ENCODE peak calls at places on chromosomes 13 and 19, in five cellular contexts. G is choroid plexus epithelial cell, F is astrocyte of the spinal cord, K is pancreas, J is esophagus squamous epithelium. B is an unnamed sample.
A peak's percentile ranks its signal among the peaks of the same experiment; 100 is the strongest.

GRCh38 chr19:30742981-30743380 is 370.8 kb downstream of the ZNF536 start:
- DNase-seq in J (no peak), G (no peak), K (no peak), F (no peak), B (no peak)

GRCh38 chr19:1066748-1067340 is at the start of gene ARHGAP45:
- DNase-seq in K (no peak), F (no peak), G (no peak), J (no peak), B (no peak)

GRCh38 chr13:53129864-53130393 is 101.3 kb downstream of the OLFM4 start:
- DNase-seq in G (no peak), K (no peak), J (no peak), F (no peak), B (no peak)

GRCh38 chr13:32443111-32443510 is 15.2 kb upstream of the N4BP2L1 start:
- DNase-seq in K (no peak), F (no peak), G (peak; percentile 36), J (peak; percentile 1), B (no peak)

GRCh38 chr13:23599083-23599925 is 29.1 kb downstream of the TNFRSF19 start:
- DNase-seq in G (no peak), K (no peak), F (no peak), J (no peak), B (no peak)

GRCh38 chr19:2477732-2478191 is 1.8 kb downstream of the GADD45B start:
- DNase-seq in G (peak; percentile 71), K (no peak), F (peak; percentile 64), J (no peak), B (no peak)

GRCh38 chr13:83780201-83780600 is 102.1 kb downstream of the SLITRK1 start:
- DNase-seq in G (peak; percentile 76), F (peak; percentile 16), J (no peak), K (peak; percentile 10), B (no peak)

GRCh38 chr19:33953592-33953991 is 156.9 kb downstream of the KCTD15 start:
- DNase-seq in G (peak; percentile 21), K (no peak), J (no peak), F (no peak), B (no peak)

GRCh38 chr13:48631441-48631840 is 22.3 kb upstream of the CYSLTR2 start:
- DNase-seq in F (no peak), J (no peak), G (peak; percentile 55), K (no peak), B (no peak)

GRCh38 chr13:41006951-41007350 is 12.2 kb downstream of the ELF1 start:
- DNase-seq in K (no peak), F (no peak), G (no peak), J (no peak), B (no peak)

GRCh38 chr13:43285891-43286602 is 262.7 kb downstream of the DNAJC15 start:
- DNase-seq in J (no peak), G (peak; percentile 15), F (peak; percentile 84), K (no peak), B (peak; percentile 88)

GRCh38 chr13:95385808-95386207 is 84.6 kb upstream of the ABCC4 start:
- DNase-seq in F (no peak), K (no peak), G (peak; percentile 8), J (no peak), B (no peak)

GRCh38 chr13:99174533-99175100 is 26.0 kb upstream of the UBAC2 start:
- DNase-seq in J (no peak), F (no peak), G (peak; percentile 18), K (no peak), B (no peak)

GRCh38 chr19:50803633-50804419 is 13.6 kb downstream of the ACP4 start:
- DNase-seq in F (no peak), K (no peak), J (no peak), G (peak; percentile 22), B (no peak)

GRCh38 chr13:110463876-110464510 is 97.5 kb downstream of the RAB20 start:
- DNase-seq in J (no peak), F (no peak), K (no peak), G (peak; percentile 41), B (no peak)

GRCh38 chr13:79519252-79519651 is 38.3 kb downstream of the NDFIP2 start:
- DNase-seq in F (peak; percentile 24), K (no peak), G (peak; percentile 28), J (no peak), B (no peak)
- H3K4me3 ChIP-seq in F (no peak overlapping the region), K (no peak overlapping the region), G (no peak overlapping the region), J (no peak overlapping the region), B (no peak overlapping the region)

GRCh38 chr13:39284801-39285388 is 246.6 kb downstream of the NHLRC3 start:
- DNase-seq in K (no peak), G (peak; percentile 18), J (no peak), F (no peak), B (no peak)
- TF ChIP-seq CTCF in K (no peak), G (peak; percentile 43), J (no peak), F (peak; percentile 1), B (no peak)

DNA sequence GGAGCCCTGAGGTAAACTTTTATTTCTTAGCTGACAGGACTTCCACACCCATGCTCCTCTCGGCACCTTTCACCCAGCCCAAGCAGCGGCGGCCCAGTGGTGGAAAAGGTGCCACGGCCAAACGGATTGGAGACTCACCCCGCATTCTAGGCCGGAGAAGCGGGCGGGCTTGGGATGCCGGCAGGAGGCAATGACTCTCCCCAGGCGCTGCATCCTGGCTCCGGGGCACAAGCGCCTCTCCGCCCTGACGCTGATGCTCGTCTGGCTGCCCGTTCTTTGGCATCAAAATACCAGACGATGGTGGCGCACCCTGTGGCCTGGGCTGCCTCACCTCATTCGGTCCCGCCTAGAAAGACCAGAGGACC is 6.7 kb upstream of the ZNF606 start:
- DNase-seq in F (no peak), K (no peak), J (no peak), G (no peak), B (no peak)
- H3K4me3 ChIP-seq in F (peak overlapping the region; percentile 39), K (no peak overlapping the region), J (peak overlapping the region; percentile 7), G (peak overlapping the region; percentile 59), B (peak overlapping the region; percentile 7)

DNA sequence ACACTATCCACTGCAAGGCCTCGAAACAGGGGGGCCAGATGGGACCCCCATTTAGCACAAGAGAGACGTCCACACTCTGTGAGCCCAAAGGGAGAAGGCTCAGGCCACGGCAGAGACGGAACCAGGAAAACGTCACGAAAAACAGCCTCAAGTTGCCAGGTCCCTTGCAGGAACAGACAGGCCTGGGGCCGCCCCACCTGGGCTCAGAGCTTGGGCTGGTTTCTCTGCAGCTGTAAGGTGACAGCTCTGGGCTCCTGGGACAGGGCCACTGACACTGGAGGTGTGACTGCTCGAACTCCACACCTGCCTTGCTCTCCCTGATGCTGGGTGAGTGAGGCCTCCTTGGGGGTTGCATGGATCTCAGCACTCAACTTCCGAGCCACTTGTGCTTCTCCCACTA is 3.2 kb downstream of the ZNF787 start:
- DNase-seq in J (no peak), F (no peak), K (no peak), G (no peak), B (no peak)
- TF ChIP-seq CTCF in J (no peak), F (no peak), K (no peak), G (no peak), B (no peak)

GRCh38 chr19:5977222-5977784 is 637 bp downstream of the RANBP3 start:
- DNase-seq in F (no peak), K (no peak), J (no peak), G (no peak), B (no peak)

GRCh38 chr19:5974721-5975387 is 3.1 kb downstream of the RANBP3 start:
- DNase-seq in K (no peak), G (peak; percentile 26), J (no peak), F (no peak), B (no peak)

GRCh38 chr19:5976768-5977167 is 1.2 kb downstream of the RANBP3 start:
- DNase-seq in J (no peak), G (no peak), F (no peak), K (no peak), B (no peak)

GRCh38 chr19:5973867-5974635 is 3.9 kb downstream of the RANBP3 start:
- DNase-seq in F (no peak), K (no peak), J (no peak), G (no peak), B (no peak)

GRCh38 chr19:5975388-5975728 is 2.6 kb downstream of the RANBP3 start:
- DNase-seq in K (no peak), J (no peak), G (no peak), F (no peak), B (no peak)
- H3K4me3 ChIP-seq in K (no peak overlapping the region), J (no peak overlapping the region), G (no peak overlapping the region), F (no peak overlapping the region), B (no peak overlapping the region)

DNA sequence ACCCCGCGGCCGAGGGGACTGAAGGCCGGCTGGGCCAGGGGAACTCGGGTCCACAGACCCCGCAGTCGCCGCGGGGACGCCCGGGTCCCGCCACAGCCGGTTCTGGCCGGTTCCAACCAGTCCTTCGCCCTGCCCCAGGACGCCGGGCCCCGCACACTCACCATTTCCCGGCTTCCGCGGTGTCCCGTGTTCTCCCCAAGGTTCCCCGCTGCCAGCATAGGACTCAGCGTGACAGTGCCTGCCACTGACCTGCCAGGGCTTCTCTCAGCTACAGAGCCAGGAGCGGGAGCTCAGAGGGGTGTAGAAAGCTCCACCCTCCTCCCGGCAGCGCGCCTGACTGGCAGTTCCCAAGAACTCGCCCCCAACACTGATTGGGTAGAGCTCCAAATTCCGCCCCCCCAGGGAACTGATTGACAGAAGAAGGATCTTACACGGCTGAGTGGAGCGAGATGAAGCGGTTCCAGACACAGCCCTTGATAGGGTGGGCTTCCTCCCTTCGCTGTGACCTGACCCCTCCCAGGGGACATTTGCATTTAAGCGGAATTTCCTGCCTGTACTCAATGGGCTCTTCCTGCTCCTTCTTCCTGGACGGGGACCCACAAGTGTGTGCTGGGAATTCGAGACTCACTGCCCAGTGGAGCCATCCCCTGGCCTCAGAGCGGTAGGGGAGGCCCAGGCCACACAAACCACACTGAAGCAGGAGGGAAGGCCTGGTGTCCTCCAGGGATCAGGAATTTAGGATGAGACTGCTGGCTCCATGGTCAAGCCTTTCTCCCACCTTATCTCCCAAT is at the start of gene ZNF442:
- DNase-seq in G (peak; percentile 97), F (peak; percentile 96), J (peak; percentile 76), K (peak; percentile 95), B (peak; percentile 90)
- TF ChIP-seq CTCF in G (peak; percentile 87), F (peak; percentile 83), J (peak; percentile 28), K (peak; percentile 37), B (peak; percentile 69)

GRCh38 chr19:48639483-48640375 is 2.5 kb upstream of the DBP start:
- DNase-seq in K (peak; percentile 48), F (no peak), G (no peak), J (no peak), B (no peak)
- H3K4me3 ChIP-seq in K (no peak overlapping the region), F (no peak overlapping the region), G (no peak overlapping the region), J (no peak overlapping the region), B (no peak overlapping the region)

DNA sequence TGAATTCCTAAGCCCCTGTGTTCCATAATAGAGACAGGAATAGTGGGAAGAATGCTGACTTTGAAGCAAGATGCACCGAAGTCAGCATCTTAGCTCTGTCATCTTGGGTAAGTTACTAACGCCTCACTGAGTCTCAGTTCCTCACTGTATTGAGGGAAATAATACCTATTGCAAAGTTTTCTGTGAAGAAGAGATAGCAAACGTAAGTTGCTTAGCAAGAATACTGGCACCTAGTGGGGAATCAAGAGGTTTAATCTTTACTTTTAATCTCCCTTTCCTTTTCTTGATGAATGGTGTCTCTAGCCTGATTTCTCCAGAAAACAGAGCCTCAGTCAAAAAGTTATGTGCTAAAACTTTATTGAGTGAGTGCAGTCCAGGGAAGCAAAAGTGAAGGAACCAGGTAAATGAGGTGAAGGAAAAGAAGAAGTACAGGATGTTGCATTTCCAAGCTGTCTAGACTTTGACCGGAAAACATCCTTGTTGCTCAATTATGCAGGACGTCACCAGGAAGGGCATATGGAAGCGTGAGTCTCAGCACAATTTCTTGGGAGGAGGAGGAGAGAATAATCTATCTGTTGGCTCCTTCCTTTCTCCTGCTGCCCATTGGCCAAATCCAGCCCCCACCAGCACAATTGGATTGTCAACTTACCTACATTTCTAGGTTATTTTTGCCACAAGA is 210.0 kb downstream of the B3GLCT start:
- DNase-seq in F (peak; percentile 10), K (no peak), G (peak; percentile 57), J (no peak), B (peak; percentile 43)
- TF ChIP-seq CTCF in F (peak; percentile 30), K (no peak), G (peak; percentile 60), J (no peak), B (peak; percentile 19)

GRCh38 chr13:59677966-59678814 is 485.5 kb downstream of the DIAPH3 start:
- DNase-seq in F (peak; percentile 71), J (no peak), K (peak; percentile 15), G (peak; percentile 87), B (peak; percentile 58)
- H3K4me3 ChIP-seq in F (no peak overlapping the region), J (no peak overlapping the region), K (no peak overlapping the region), G (no peak overlapping the region), B (no peak overlapping the region)

B was measured in astrocyte of the cerebellum.